ENCODE peak calls at places on chromosomes 5 and 9, in five cellular contexts. One of them, this sample, is unnamed.

GRCh38 chr9:77589046-77589795 is 58.9 kb downstream of the GNA14 start:
- DNase-seq in HS-5: no peak
- DNase-seq in T-helper 1 cell: no peak
- DNase-seq in neural progenitor cell: no peak
- DNase-seq in fibroblast of mammary gland: no peak
- DNase-seq in this sample: peak; percentile 62

GRCh38 chr5:119330367-119331183 is 25.2 kb upstream of the TNFAIP8 start:
- DNase-seq in HS-5: no peak
- DNase-seq in neural progenitor cell: no peak
- DNase-seq in T-helper 1 cell: peak; percentile 36
- DNase-seq in fibroblast of mammary gland: peak; percentile 39
- DNase-seq in this sample: no peak

GRCh38 chr5:53557386-53557785 is 3.1 kb upstream of the NDUFS4 start:
- DNase-seq in neural progenitor cell: no peak
- DNase-seq in fibroblast of mammary gland: peak; percentile 59
- DNase-seq in T-helper 1 cell: no peak
- DNase-seq in HS-5: no peak
- DNase-seq in this sample: no peak

GRCh38 chr5:175895701-175896102 is 24.3 kb downstream of the CPLX2 start:
- DNase-seq in HS-5: no peak
- DNase-seq in fibroblast of mammary gland: no peak
- DNase-seq in T-helper 1 cell: peak; percentile 21
- DNase-seq in neural progenitor cell: peak; percentile 64
- DNase-seq in this sample: no peak

GRCh38 chr5:15026506-15026905 is 154.9 kb upstream of the ANKH start:
- DNase-seq in neural progenitor cell: no peak
- DNase-seq in T-helper 1 cell: no peak
- DNase-seq in HS-5: no peak
- DNase-seq in fibroblast of mammary gland: no peak
- DNase-seq in this sample: no peak

GRCh38 chr5:139806111-139806510 is 10.5 kb downstream of the PSD2 start:
- DNase-seq in HS-5: no peak
- DNase-seq in fibroblast of mammary gland: no peak
- DNase-seq in T-helper 1 cell: no peak
- DNase-seq in neural progenitor cell: no peak
- DNase-seq in this sample: no peak

GRCh38 chr5:90644132-90644531 is 85.5 kb downstream of the ADGRV1 start:
- DNase-seq in neural progenitor cell: no peak
- DNase-seq in HS-5: no peak
- DNase-seq in T-helper 1 cell: no peak
- DNase-seq in fibroblast of mammary gland: no peak
- DNase-seq in this sample: no peak

GRCh38 chr9:112249277-112249676 is 74.2 kb upstream of the SUSD1 start:
- DNase-seq in neural progenitor cell: no peak
- DNase-seq in T-helper 1 cell: no peak
- DNase-seq in HS-5: peak; percentile 15
- DNase-seq in fibroblast of mammary gland: peak; percentile 31
- DNase-seq in this sample: no peak

GRCh38 chr5:65774346-65774745 is 52.3 kb downstream of the NLN start:
- DNase-seq in HS-5: peak; percentile 83
- DNase-seq in neural progenitor cell: no peak
- DNase-seq in T-helper 1 cell: no peak
- DNase-seq in fibroblast of mammary gland: peak; percentile 65
- DNase-seq in this sample: no peak

GRCh38 chr5:472656-473343 is 29.8 kb downstream of the EXOC3 start:
- DNase-seq in neural progenitor cell: peak; percentile 96
- DNase-seq in HS-5: no peak
- DNase-seq in T-helper 1 cell: peak; percentile 93
- DNase-seq in fibroblast of mammary gland: peak; percentile 72
- DNase-seq in this sample: peak; percentile 87

GRCh38 chr9:136249881-136250559 is 4.4 kb upstream of the QSOX2 start:
- DNase-seq in neural progenitor cell: no peak
- DNase-seq in HS-5: no peak
- DNase-seq in fibroblast of mammary gland: no peak
- DNase-seq in T-helper 1 cell: no peak
- DNase-seq in this sample: no peak

GRCh38 chr5:69042915-69043795 is 50.7 kb upstream of the SLC30A5 start:
- DNase-seq in fibroblast of mammary gland: peak; percentile 93
- DNase-seq in T-helper 1 cell: peak; percentile 69
- DNase-seq in HS-5: peak; percentile 69
- DNase-seq in neural progenitor cell: peak; percentile 87
- DNase-seq in this sample: peak; percentile 76

GRCh38 chr5:151923865-151924264 is 786 bp downstream of the GLRA1 start:
- DNase-seq in HS-5: no peak
- DNase-seq in fibroblast of mammary gland: no peak
- DNase-seq in T-helper 1 cell: no peak
- DNase-seq in neural progenitor cell: peak; percentile 68
- DNase-seq in this sample: no peak

GRCh38 chr5:21687621-21688020 is 1165.5 kb downstream of the CDH12 start:
- DNase-seq in fibroblast of mammary gland: no peak
- DNase-seq in HS-5: no peak
- DNase-seq in neural progenitor cell: no peak
- DNase-seq in T-helper 1 cell: no peak
- DNase-seq in this sample: no peak

GRCh38 chr5:174910245-174910737 is 185.9 kb downstream of the MSX2 start:
- DNase-seq in fibroblast of mammary gland: peak; percentile 44
- DNase-seq in HS-5: no peak
- DNase-seq in neural progenitor cell: peak; percentile 78
- DNase-seq in T-helper 1 cell: peak; percentile 15
- DNase-seq in this sample: peak; percentile 48

GRCh38 chr5:6715271-6715670 is 2.0 kb downstream of the TENT4A start:
- DNase-seq in T-helper 1 cell: no peak
- DNase-seq in HS-5: no peak
- DNase-seq in neural progenitor cell: no peak
- DNase-seq in fibroblast of mammary gland: no peak
- DNase-seq in this sample: no peak

GRCh38 chr9:92242115-92242778 is 51.2 kb downstream of the IARS1 start:
- DNase-seq in T-helper 1 cell: no peak
- DNase-seq in fibroblast of mammary gland: peak; percentile 97
- DNase-seq in HS-5: no peak
- DNase-seq in neural progenitor cell: peak; percentile 43
- DNase-seq in this sample: no peak

GRCh38 chr5:36919650-36920049 is 43.1 kb downstream of the NIPBL start:
- DNase-seq in HS-5: no peak
- DNase-seq in T-helper 1 cell: no peak
- DNase-seq in neural progenitor cell: no peak
- DNase-seq in fibroblast of mammary gland: no peak
- DNase-seq in this sample: no peak

GRCh38 chr9:126614455-126615248 is 924 bp downstream of the LMX1B start:
- DNase-seq in neural progenitor cell: no peak
- DNase-seq in T-helper 1 cell: no peak
- DNase-seq in fibroblast of mammary gland: no peak
- DNase-seq in HS-5: no peak
- DNase-seq in this sample: peak; percentile 85

GRCh38 chr5:171907731-171908343 is 98.6 kb downstream of the FBXW11 start:
- DNase-seq in neural progenitor cell: peak; percentile 76
- DNase-seq in HS-5: peak; percentile 39
- DNase-seq in fibroblast of mammary gland: peak; percentile 73
- DNase-seq in T-helper 1 cell: peak; percentile 6
- DNase-seq in this sample: no peak

GRCh38 chr5:124952079-124952478 is 205.6 kb upstream of the ZNF608 start:
- DNase-seq in neural progenitor cell: no peak
- DNase-seq in T-helper 1 cell: no peak
- DNase-seq in HS-5: no peak
- DNase-seq in fibroblast of mammary gland: peak; percentile 8
- DNase-seq in this sample: no peak

GRCh38 chr5:96384353-96384752 is 48.7 kb downstream of the PCSK1 start:
- DNase-seq in fibroblast of mammary gland: peak; percentile 87
- DNase-seq in HS-5: peak; percentile 74
- DNase-seq in neural progenitor cell: no peak
- DNase-seq in T-helper 1 cell: no peak
- DNase-seq in this sample: no peak

GRCh38 chr9:121599186-121599871 is 52.1 kb upstream of the DAB2IP start:
- DNase-seq in neural progenitor cell: peak; percentile 97
- DNase-seq in HS-5: no peak
- DNase-seq in T-helper 1 cell: no peak
- DNase-seq in fibroblast of mammary gland: no peak
- DNase-seq in this sample: peak; percentile 95

GRCh38 chr9:113621309-113621791 is 157.8 kb downstream of the RGS3 start:
- DNase-seq in fibroblast of mammary gland: peak; percentile 90
- DNase-seq in T-helper 1 cell: no peak
- DNase-seq in HS-5: peak; percentile 81
- DNase-seq in neural progenitor cell: peak; percentile 64
- DNase-seq in this sample: no peak

GRCh38 chr9:85900504-85901201 is 40.3 kb upstream of the NAA35 start:
- DNase-seq in T-helper 1 cell: peak; percentile 2
- DNase-seq in fibroblast of mammary gland: peak; percentile 57
- DNase-seq in HS-5: no peak
- DNase-seq in neural progenitor cell: peak; percentile 45
- DNase-seq in this sample: no peak

GRCh38 chr5:96963267-96963666 is 27.4 kb downstream of the LNPEP start:
- DNase-seq in neural progenitor cell: no peak
- DNase-seq in T-helper 1 cell: no peak
- DNase-seq in fibroblast of mammary gland: peak; percentile 93
- DNase-seq in HS-5: peak; percentile 34
- DNase-seq in this sample: no peak

GRCh38 chr5:133528841-133529240 is 83.5 kb downstream of the FSTL4 start:
- DNase-seq in HS-5: no peak
- DNase-seq in neural progenitor cell: no peak
- DNase-seq in T-helper 1 cell: no peak
- DNase-seq in fibroblast of mammary gland: no peak
- DNase-seq in this sample: no peak

GRCh38 chr9:129309041-129309430 is 131.0 kb upstream of the IER5L start:
- DNase-seq in HS-5: no peak
- DNase-seq in T-helper 1 cell: no peak
- DNase-seq in fibroblast of mammary gland: no peak
- DNase-seq in neural progenitor cell: no peak
- DNase-seq in this sample: peak; percentile 8

GRCh38 chr9:68507796-68508145 is 32.9 kb downstream of the TMEM252 start:
- DNase-seq in fibroblast of mammary gland: no peak
- DNase-seq in HS-5: no peak
- DNase-seq in neural progenitor cell: no peak
- DNase-seq in T-helper 1 cell: no peak
- DNase-seq in this sample: no peak

GRCh38 chr9:89496645-89497044 is 1.3 kb downstream of the SEMA4D start:
- DNase-seq in T-helper 1 cell: no peak
- DNase-seq in fibroblast of mammary gland: no peak
- DNase-seq in HS-5: no peak
- DNase-seq in neural progenitor cell: no peak
- DNase-seq in this sample: peak; percentile 56

GRCh38 chr5:43369651-43370050 is 42.5 kb downstream of the CCL28 start:
- DNase-seq in HS-5: peak; percentile 75
- DNase-seq in T-helper 1 cell: no peak
- DNase-seq in neural progenitor cell: no peak
- DNase-seq in fibroblast of mammary gland: peak; percentile 74
- DNase-seq in this sample: no peak

GRCh38 chr5:112434650-112435049 is 15.6 kb upstream of the EPB41L4A start:
- DNase-seq in T-helper 1 cell: no peak
- DNase-seq in neural progenitor cell: no peak
- DNase-seq in fibroblast of mammary gland: peak; percentile 22
- DNase-seq in HS-5: no peak
- DNase-seq in this sample: no peak

GRCh38 chr5:61023131-61023530 is 78.1 kb downstream of the NDUFAF2 start:
- DNase-seq in neural progenitor cell: no peak
- DNase-seq in T-helper 1 cell: no peak
- DNase-seq in fibroblast of mammary gland: peak; percentile 46
- DNase-seq in HS-5: peak; percentile 19
- DNase-seq in this sample: no peak

GRCh38 chr9:127307802-127308201 is 43.2 kb downstream of the GARNL3 start:
- DNase-seq in neural progenitor cell: no peak
- DNase-seq in HS-5: no peak
- DNase-seq in fibroblast of mammary gland: no peak
- DNase-seq in T-helper 1 cell: no peak
- DNase-seq in this sample: no peak

GRCh38 chr5:124906339-124907097 is 160.1 kb upstream of the ZNF608 start:
- DNase-seq in fibroblast of mammary gland: peak; percentile 86
- DNase-seq in neural progenitor cell: peak; percentile 53
- DNase-seq in T-helper 1 cell: no peak
- DNase-seq in HS-5: no peak
- DNase-seq in this sample: peak; percentile 56

GRCh38 chr9:69045821-69046220 is 10.3 kb downstream of the FXN start:
- DNase-seq in HS-5: no peak
- DNase-seq in T-helper 1 cell: no peak
- DNase-seq in fibroblast of mammary gland: no peak
- DNase-seq in neural progenitor cell: no peak
- DNase-seq in this sample: no peak

GRCh38 chr9:126991170-126991569 is 76.6 kb downstream of the RALGPS1 start:
- DNase-seq in fibroblast of mammary gland: no peak
- DNase-seq in neural progenitor cell: no peak
- DNase-seq in T-helper 1 cell: no peak
- DNase-seq in HS-5: no peak
- DNase-seq in this sample: no peak

GRCh38 chr5:80231243-80231642 is 24.6 kb downstream of the SERINC5 start:
- DNase-seq in HS-5: peak; percentile 62
- DNase-seq in T-helper 1 cell: no peak
- DNase-seq in neural progenitor cell: no peak
- DNase-seq in fibroblast of mammary gland: peak; percentile 86
- DNase-seq in this sample: no peak

GRCh38 chr5:90014420-90014819 is 395.1 kb downstream of the CETN3 start:
- DNase-seq in HS-5: no peak
- DNase-seq in neural progenitor cell: no peak
- DNase-seq in T-helper 1 cell: no peak
- DNase-seq in fibroblast of mammary gland: no peak
- DNase-seq in this sample: no peak